ENCODE peak calls at places on chromosomes 4 and X, in four cellular contexts. One of them, this sample, is unnamed.
A peak's percentile ranks its signal among the peaks of the same experiment; 100 is the strongest.

GRCh38 chr4:69092190-69092589 is 4.1 kb upstream of the UGT2B7 start:
- DNase-seq in lung: no peak
- DNase-seq in GM20000: no peak
- DNase-seq in HFFc6: peak; percentile 52
- DNase-seq in this sample: no peak

GRCh38 chr4:147760695-147761094 is 28.8 kb downstream of the ARHGAP10 start:
- DNase-seq in GM20000: no peak
- DNase-seq in lung: no peak
- DNase-seq in HFFc6: no peak
- DNase-seq in this sample: no peak

GRCh38 chr4:128688025-128688721 is 121.3 kb upstream of the JADE1 start:
- DNase-seq in lung: no peak
- DNase-seq in GM20000: no peak
- DNase-seq in HFFc6: no peak
- DNase-seq in this sample: no peak

GRCh38 chr4:94410678-94411206 is 41.0 kb upstream of the PDLIM5 start:
- DNase-seq in lung: no peak
- DNase-seq in HFFc6: no peak
- DNase-seq in GM20000: no peak
- DNase-seq in this sample: no peak

GRCh38 chrX:84363674-84364073 is 138.6 kb downstream of the HDX start:
- DNase-seq in lung: no peak
- DNase-seq in HFFc6: no peak
- DNase-seq in GM20000: no peak
- DNase-seq in this sample: no peak

GRCh38 chr4:145341381-145341780 is 140.3 kb upstream of the SMAD1 start:
- DNase-seq in lung: no peak
- DNase-seq in GM20000: no peak
- DNase-seq in HFFc6: no peak
- DNase-seq in this sample: no peak

GRCh38 chrX:2628751-2629315 is 62.3 kb upstream of the CD99 start:
- DNase-seq in HFFc6: no peak
- DNase-seq in GM20000: no peak
- DNase-seq in lung: no peak
- DNase-seq in this sample: no peak

GRCh38 chr4:171759274-171759673 is 53.9 kb upstream of the GALNTL6 start:
- DNase-seq in HFFc6: no peak
- DNase-seq in GM20000: no peak
- DNase-seq in lung: peak; percentile 35
- DNase-seq in this sample: no peak

GRCh38 chr4:147855670-147856069 is 123.8 kb downstream of the ARHGAP10 start:
- DNase-seq in GM20000: no peak
- DNase-seq in HFFc6: no peak
- DNase-seq in lung: no peak
- DNase-seq in this sample: no peak

GRCh38 chr4:182062936-182063335 is 180.3 kb upstream of the TENM3 start:
- DNase-seq in lung: no peak
- DNase-seq in HFFc6: peak; percentile 68
- DNase-seq in GM20000: no peak
- DNase-seq in this sample: no peak

GRCh38 chr4:149145803-149146202 is 669.8 kb downstream of the IQCM start:
- DNase-seq in lung: no peak
- DNase-seq in HFFc6: peak; percentile 55
- DNase-seq in GM20000: no peak
- DNase-seq in this sample: no peak

GRCh38 chrX:153245288-153245731 is 66.2 kb downstream of the MAGEA1 start:
- DNase-seq in HFFc6: no peak
- DNase-seq in lung: no peak
- DNase-seq in GM20000: no peak
- DNase-seq in this sample: no peak

GRCh38 chr4:83830138-83830537 is 294.2 kb downstream of the GPAT3 start:
- DNase-seq in HFFc6: no peak
- DNase-seq in GM20000: no peak
- DNase-seq in lung: no peak
- DNase-seq in this sample: no peak

GRCh38 chr4:169033660-169034059 is 23.6 kb upstream of the CBR4 start:
- DNase-seq in HFFc6: no peak
- DNase-seq in GM20000: no peak
- DNase-seq in lung: no peak
- DNase-seq in this sample: no peak

GRCh38 chr4:186957952-186958555 is 234.4 kb upstream of the FAT1 start:
- DNase-seq in lung: no peak
- DNase-seq in HFFc6: no peak
- DNase-seq in GM20000: no peak
- DNase-seq in this sample: no peak

GRCh38 chrX:66110112-66110511 is 53.9 kb upstream of the HEPH start:
- DNase-seq in GM20000: peak; percentile 3
- DNase-seq in HFFc6: no peak
- DNase-seq in lung: no peak
- DNase-seq in this sample: peak; percentile 7

GRCh38 chrX:47898024-47898423 is 61.3 kb downstream of the ZNF81 start:
- DNase-seq in HFFc6: no peak
- DNase-seq in lung: no peak
- DNase-seq in GM20000: no peak
- DNase-seq in this sample: no peak

GRCh38 chr4:139511320-139511719 is 44.7 kb downstream of the SETD7 start:
- DNase-seq in HFFc6: no peak
- DNase-seq in GM20000: no peak
- DNase-seq in lung: no peak
- DNase-seq in this sample: no peak

GRCh38 chr4:3017504-3017903 is 54.1 kb downstream of the GRK4 start:
- DNase-seq in lung: no peak
- DNase-seq in HFFc6: no peak
- DNase-seq in GM20000: no peak
- DNase-seq in this sample: no peak

GRCh38 chr4:54231419-54232150 is 2.5 kb downstream of the PDGFRA start:
- DNase-seq in lung: no peak
- DNase-seq in GM20000: peak; percentile 31
- DNase-seq in HFFc6: no peak
- DNase-seq in this sample: peak; percentile 35

GRCh38 chr4:59412739-59413138 is 1787.4 kb upstream of the ADGRL3 start:
- DNase-seq in lung: no peak
- DNase-seq in HFFc6: no peak
- DNase-seq in GM20000: no peak
- DNase-seq in this sample: no peak

GRCh38 chr4:85028910-85029309 is 62.4 kb upstream of the WDFY3 start:
- DNase-seq in HFFc6: no peak
- DNase-seq in GM20000: no peak
- DNase-seq in lung: no peak
- DNase-seq in this sample: no peak

GRCh38 chr4:176193898-176194297 is 1.5 kb downstream of the SPATA4 start:
- DNase-seq in GM20000: no peak
- DNase-seq in lung: no peak
- DNase-seq in HFFc6: peak; percentile 89
- DNase-seq in this sample: no peak

GRCh38 chrX:148204195-148204594 is 223.1 kb downstream of the FMR1NB start:
- DNase-seq in GM20000: no peak
- DNase-seq in lung: no peak
- DNase-seq in HFFc6: no peak
- DNase-seq in this sample: no peak

GRCh38 chr4:2341911-2342652 is 76.4 kb downstream of the ZFYVE28 start:
- DNase-seq in GM20000: no peak
- DNase-seq in HFFc6: no peak
- DNase-seq in lung: no peak
- DNase-seq in this sample: no peak

GRCh38 chr4:159555873-159556272 is 453.0 kb downstream of the RAPGEF2 start:
- DNase-seq in HFFc6: no peak
- DNase-seq in GM20000: no peak
- DNase-seq in lung: no peak
- DNase-seq in this sample: no peak

GRCh38 chrX:152220612-152221011 is 82.2 kb upstream of the MAGEA10 start:
- DNase-seq in GM20000: no peak
- DNase-seq in HFFc6: no peak
- DNase-seq in lung: no peak
- DNase-seq in this sample: no peak

GRCh38 chr4:88737304-88738015 is 39.8 kb upstream of the NAP1L5 start:
- DNase-seq in GM20000: peak; percentile 50
- DNase-seq in HFFc6: no peak
- DNase-seq in lung: no peak
- DNase-seq in this sample: peak; percentile 50

GRCh38 chr4:16717266-16717970 is 181.0 kb downstream of the LDB2 start:
- DNase-seq in HFFc6: peak; percentile 33
- DNase-seq in lung: no peak
- DNase-seq in GM20000: no peak
- DNase-seq in this sample: no peak

GRCh38 chrX:103376118-103376978 is at the start of gene BEX3:
- DNase-seq in HFFc6: no peak
- DNase-seq in GM20000: no peak
- DNase-seq in lung: peak; percentile 46
- DNase-seq in this sample: peak; percentile 29

GRCh38 chrX:3362956-3363355 is 16.5 kb upstream of the MXRA5 start:
- DNase-seq in GM20000: no peak
- DNase-seq in HFFc6: no peak
- DNase-seq in lung: no peak
- DNase-seq in this sample: no peak

GRCh38 chr4:111510535-111510934 is 634.7 kb upstream of the FAM241A start:
- DNase-seq in HFFc6: peak; percentile 48
- DNase-seq in GM20000: no peak
- DNase-seq in lung: no peak
- DNase-seq in this sample: no peak

GRCh38 chr4:147833254-147833653 is 101.4 kb downstream of the ARHGAP10 start:
- DNase-seq in GM20000: no peak
- DNase-seq in lung: no peak
- DNase-seq in HFFc6: peak; percentile 33
- DNase-seq in this sample: no peak

DNA sequence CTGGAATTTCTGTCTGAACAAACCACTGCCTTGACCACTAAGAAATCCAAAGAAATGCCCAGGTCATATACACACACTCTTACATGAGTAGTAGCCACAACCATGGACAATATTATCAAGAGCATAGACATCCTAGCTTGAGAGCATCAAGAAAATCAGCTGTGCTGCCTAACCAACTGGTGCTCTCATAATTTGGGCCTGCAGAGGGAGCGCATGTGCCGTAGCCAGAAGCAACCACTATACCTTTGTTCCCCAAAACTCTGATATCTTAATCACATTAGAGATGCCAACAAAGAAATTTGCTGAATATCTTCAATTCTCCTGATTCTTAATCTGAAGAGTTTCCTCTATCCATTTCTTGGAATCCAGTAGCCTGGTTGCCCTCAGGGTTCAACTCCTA is 163.6 kb downstream of the ZNF674 start:
- DNase-seq in GM20000: peak; percentile 22
- DNase-seq in lung: no peak
- DNase-seq in HFFc6: peak; percentile 2
- DNase-seq in this sample: peak; percentile 28
- TF ChIP-seq CTCF in GM20000: peak; percentile 26
- TF ChIP-seq CTCF in lung: no peak
- TF ChIP-seq CTCF in HFFc6: peak; percentile 61
- TF ChIP-seq CTCF in this sample: peak; percentile 61

DNA sequence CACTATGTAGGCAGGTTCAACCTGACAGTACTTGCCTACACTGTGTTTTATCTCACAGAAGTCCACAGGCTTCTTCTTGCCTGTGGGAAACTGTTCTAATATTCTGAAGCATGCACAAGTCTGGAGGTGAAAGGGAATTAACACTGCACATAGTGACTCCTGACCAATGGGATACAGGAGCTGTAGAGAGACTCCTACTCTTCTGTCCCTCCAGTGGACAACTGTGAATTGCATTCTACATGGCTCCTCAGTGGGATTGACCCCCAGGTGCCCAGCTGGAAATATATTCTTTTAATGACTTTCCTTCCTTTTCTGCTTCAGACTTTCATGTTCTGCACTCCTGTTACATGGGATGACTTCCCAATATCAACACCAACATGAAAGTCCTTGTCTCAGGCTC is 8.2 kb upstream of the YIPF6 start:
- DNase-seq in HFFc6: peak; percentile 30
- DNase-seq in lung: no peak
- DNase-seq in GM20000: no peak
- DNase-seq in this sample: no peak
- TF ChIP-seq CTCF in HFFc6: peak; percentile 66
- TF ChIP-seq CTCF in lung: no peak
- TF ChIP-seq CTCF in GM20000: no peak
- TF ChIP-seq CTCF in this sample: no peak

GRCh38 chr4:170198742-170199141 is 109.0 kb upstream of the AADAT start:
- DNase-seq in lung: no peak
- DNase-seq in HFFc6: peak; percentile 10
- DNase-seq in GM20000: no peak
- DNase-seq in this sample: no peak
- TF ChIP-seq CTCF in lung: no peak
- TF ChIP-seq CTCF in HFFc6: peak; percentile 12
- TF ChIP-seq CTCF in GM20000: no peak
- TF ChIP-seq CTCF in this sample: no peak

GRCh38 chr4:73423184-73423583 is 12.8 kb upstream of the AFP start:
- DNase-seq in HFFc6: no peak
- DNase-seq in lung: no peak
- DNase-seq in GM20000: no peak
- DNase-seq in this sample: no peak

GRCh38 chr4:73422458-73422752 is 13.6 kb upstream of the AFP start:
- DNase-seq in lung: no peak
- DNase-seq in GM20000: no peak
- DNase-seq in HFFc6: no peak
- DNase-seq in this sample: no peak

GRCh38 chr4:73420615-73421014 is 15.4 kb upstream of the AFP start:
- DNase-seq in GM20000: no peak
- DNase-seq in HFFc6: no peak
- DNase-seq in lung: no peak
- DNase-seq in this sample: no peak

GRCh38 chr4:73419106-73420038 is 15.3 kb downstream of the ALB start:
- DNase-seq in GM20000: no peak
- DNase-seq in lung: no peak
- DNase-seq in HFFc6: no peak
- DNase-seq in this sample: no peak

DNA sequence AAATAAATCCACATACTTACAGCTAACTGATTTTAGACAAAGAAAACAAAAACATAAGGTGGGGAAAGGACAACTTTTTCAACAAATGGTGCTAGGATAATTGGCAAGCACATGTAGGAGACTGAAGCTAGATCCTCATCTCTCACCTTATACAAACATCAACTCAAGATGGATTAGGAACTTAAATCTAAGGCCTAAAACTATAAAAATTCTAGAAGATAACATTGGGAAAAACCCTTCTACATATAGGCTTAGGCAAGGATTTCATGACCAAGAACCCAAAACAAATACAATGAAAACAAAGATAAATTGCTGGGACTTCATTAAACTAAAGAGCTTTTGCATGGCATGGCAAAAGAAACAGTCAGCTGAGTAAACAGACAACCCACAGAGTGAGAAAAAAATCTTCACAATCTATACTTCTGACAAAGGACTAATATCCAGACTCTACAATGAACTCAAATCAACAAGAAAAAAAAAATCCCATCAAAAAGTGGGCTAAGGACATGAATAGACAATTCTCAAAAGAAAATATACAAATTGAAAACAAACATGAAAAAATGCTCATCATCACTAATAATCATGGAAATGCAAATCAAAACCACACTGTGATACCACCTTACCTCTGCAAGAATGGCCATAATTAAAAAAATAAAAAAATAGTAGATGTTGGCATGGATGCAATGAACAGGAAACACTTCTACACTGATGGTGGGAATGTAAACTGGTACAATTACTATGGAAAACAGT is 14.1 kb upstream of the AFP start:
- DNase-seq in GM20000: no peak
- DNase-seq in lung: no peak
- DNase-seq in HFFc6: no peak
- DNase-seq in this sample: no peak
- TF ChIP-seq CTCF in GM20000: no peak
- TF ChIP-seq CTCF in lung: no peak
- TF ChIP-seq CTCF in HFFc6: no peak
- TF ChIP-seq CTCF in this sample: no peak

GRCh38 chr4:121381148-121381462 is 287 bp upstream of the QRFPR start:
- DNase-seq in HFFc6: no peak
- DNase-seq in lung: no peak
- DNase-seq in GM20000: no peak
- DNase-seq in this sample: no peak
- TF ChIP-seq CTCF in HFFc6: no peak
- TF ChIP-seq CTCF in lung: no peak
- TF ChIP-seq CTCF in GM20000: no peak
- TF ChIP-seq CTCF in this sample: no peak

This sample was measured in GM13977.